ENCODE peak calls at places on chromosome 18, in eight cellular contexts. Y is GM23338, X is colonic mucosa, V is tibial artery, N is HFF-Myc, R is OCI-LY7, T is psoas muscle, E is transverse colon. F is an unnamed sample.

GRCh38 chr18:22826726-22827125 is 106.4 kb upstream of the RBBP8 start:
- DNase-seq in Y (no peak), X (no peak), V (no peak), N (no peak), R (no peak), T (no peak), E (no peak), F (no peak)

GRCh38 chr18:30712383-30712782 is 330.2 kb downstream of the DSC3 start:
- DNase-seq in Y (no peak), X (no peak), V (no peak), N (no peak), R (peak), T (no peak), E (no peak), F (no peak)

GRCh38 chr18:42045346-42045745 is 90.3 kb downstream of the PIK3C3 start:
- DNase-seq in Y (no peak), X (no peak), V (no peak), N (no peak), R (no peak), T (no peak), E (no peak), F (no peak)

GRCh38 chr18:23143059-23143831 is 8.0 kb downstream of the CABLES1 start:
- DNase-seq in Y (no peak), X (peak), V (peak), N (no peak), R (peak), T (peak), E (peak), F (peak)

GRCh38 chr18:55489742-55490055 is 98.3 kb downstream of the TCF4 start:
- DNase-seq in Y (no peak), X (no peak), V (no peak), N (peak), R (peak), T (no peak), E (no peak), F (no peak)

GRCh38 chr18:49650426-49650891 is 88.6 kb downstream of the LIPG start:
- DNase-seq in Y (no peak), X (no peak), V (no peak), N (no peak), R (no peak), T (no peak), E (no peak), F (no peak)

GRCh38 chr18:36662000-36662399 is 166.8 kb downstream of the TPGS2 start:
- DNase-seq in Y (peak), X (no peak), V (no peak), N (no peak), R (no peak), T (no peak), E (peak), F (no peak)

GRCh38 chr18:53380063-53380639 is 844.3 kb downstream of the MBD2 start:
- DNase-seq in Y (peak), X (no peak), V (no peak), N (peak), R (peak), T (no peak), E (no peak), F (no peak)

GRCh38 chr18:10951631-10952544 is 197.5 kb downstream of the PIEZO2 start:
- DNase-seq in Y (no peak), X (no peak), V (no peak), N (no peak), R (peak), T (no peak), E (no peak), F (no peak)

GRCh38 chr18:26536032-26536431 is 12.3 kb downstream of the KCTD1 start:
- DNase-seq in Y (no peak), X (no peak), V (no peak), N (no peak), R (no peak), T (no peak), E (no peak), F (no peak)

GRCh38 chr18:70827632-70828031 is 538.8 kb downstream of the SOCS6 start:
- DNase-seq in Y (no peak), X (no peak), V (no peak), N (no peak), R (no peak), T (no peak), E (no peak), F (no peak)

GRCh38 chr18:26416652-26417150 is 131.7 kb downstream of the KCTD1 start:
- DNase-seq in Y (no peak), X (no peak), V (no peak), N (no peak), R (no peak), T (no peak), E (no peak), F (no peak)

GRCh38 chr18:14086459-14087231 is 45.6 kb downstream of the ZNF519 start:
- DNase-seq in Y (peak), X (no peak), V (no peak), N (no peak), R (peak), T (no peak), E (no peak), F (no peak)

GRCh38 chr18:57837917-57838548 is 34.9 kb upstream of the ATP8B1 start:
- DNase-seq in Y (no peak), X (no peak), V (no peak), N (no peak), R (no peak), T (no peak), E (no peak), F (no peak)

GRCh38 chr18:75162467-75162866 is 46.5 kb downstream of the PTGR3 start:
- DNase-seq in Y (no peak), X (no peak), V (no peak), N (no peak), R (no peak), T (no peak), E (no peak), F (no peak)

GRCh38 chr18:45334188-45334587 is 281.1 kb upstream of the SLC14A2 start:
- DNase-seq in Y (no peak), X (no peak), V (no peak), N (no peak), R (no peak), T (no peak), E (no peak), F (no peak)

GRCh38 chr18:79927597-79928562 is 23.6 kb downstream of the SLC66A2 start:
- DNase-seq in Y (no peak), X (peak), V (peak), N (no peak), R (no peak), T (no peak), E (peak), F (peak)

GRCh38 chr18:74868461-74868860 is 270.8 kb downstream of the ZNF407 start:
- DNase-seq in Y (peak), X (no peak), V (no peak), N (no peak), R (no peak), T (no peak), E (no peak), F (no peak)

GRCh38 chr18:76496200-76496890 is 1.3 kb upstream of the ZNF516 start:
- DNase-seq in Y (peak), X (peak), V (peak), N (no peak), R (peak), T (peak), E (peak), F (peak)

GRCh38 chr18:41391616-41392610 is 563.1 kb upstream of the PIK3C3 start:
- DNase-seq in Y (peak), X (peak), V (no peak), N (no peak), R (no peak), T (peak), E (peak), F (no peak)

GRCh38 chr18:55743133-55743532 is 155.1 kb upstream of the TCF4 start:
- DNase-seq in Y (no peak), X (no peak), V (no peak), N (no peak), R (no peak), T (no peak), E (no peak), F (no peak)

GRCh38 chr18:36481935-36482334 is 184.4 kb downstream of the FHOD3 start:
- DNase-seq in Y (no peak), X (no peak), V (no peak), N (no peak), R (no peak), T (no peak), E (no peak), F (no peak)

GRCh38 chr18:47758000-47758399 is 172.5 kb downstream of the SMAD2 start:
- DNase-seq in Y (peak), X (no peak), V (no peak), N (no peak), R (peak), T (no peak), E (no peak), F (no peak)

GRCh38 chr18:39870586-39870985 is 2084.4 kb upstream of the PIK3C3 start:
- DNase-seq in Y (no peak), X (no peak), V (no peak), N (no peak), R (no peak), T (no peak), E (no peak), F (no peak)

GRCh38 chr18:79583984-79584401 is 95.6 kb upstream of the CTDP1 start:
- DNase-seq in Y (no peak), X (no peak), V (no peak), N (no peak), R (no peak), T (no peak), E (peak), F (peak)

GRCh38 chr18:50468802-50469201 is 91.1 kb upstream of the MAPK4 start:
- DNase-seq in Y (no peak), X (no peak), V (no peak), N (no peak), R (no peak), T (no peak), E (no peak), F (no peak)

GRCh38 chr18:66495844-66496243 is 108.0 kb downstream of the CDH19 start:
- DNase-seq in Y (peak), X (peak), V (no peak), N (no peak), R (peak), T (peak), E (peak), F (peak)

GRCh38 chr18:10776493-10776892 is 250.7 kb downstream of the NAPG start:
- DNase-seq in Y (no peak), X (no peak), V (no peak), N (no peak), R (no peak), T (no peak), E (no peak), F (no peak)

DNA sequence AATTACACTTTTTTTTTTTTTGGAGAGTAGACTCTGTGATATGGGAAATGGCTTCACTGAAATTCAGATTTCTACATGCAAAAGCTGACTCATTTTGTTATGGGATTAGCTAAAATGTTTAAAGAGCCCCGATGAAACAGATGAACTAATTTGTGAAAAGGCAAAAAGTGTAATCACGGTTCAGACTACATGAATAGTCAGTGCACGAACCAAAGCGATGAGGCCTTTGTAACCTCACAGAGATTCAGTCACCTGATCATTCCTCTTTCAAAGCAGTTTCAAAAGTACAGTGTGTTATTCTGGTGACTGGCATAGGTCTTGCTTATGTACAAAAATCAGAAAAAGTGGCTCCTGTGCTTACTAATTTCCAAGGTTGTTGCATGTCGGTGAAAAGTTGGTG is 44.6 kb downstream of the TGIF1 start:
- DNase-seq in Y (no peak), X (no peak), V (no peak), N (no peak), R (peak), T (no peak), E (no peak), F (no peak)
- H3K4me3 ChIP-seq in Y (no peak), X (no peak), V (no peak), N (no peak), R (peak), T (no peak), E (no peak), F (no peak)

GRCh38 chr18:24271381-24272331 is 126.0 kb downstream of the OSBPL1A start:
- DNase-seq in Y (peak), X (peak), V (peak), N (no peak), R (no peak), T (peak), E (peak), F (peak)
- TF ChIP-seq CTCF in Y (peak), X (no peak), V (peak), N (peak), R (no peak), T (peak), E (peak), F (no peak)

DNA sequence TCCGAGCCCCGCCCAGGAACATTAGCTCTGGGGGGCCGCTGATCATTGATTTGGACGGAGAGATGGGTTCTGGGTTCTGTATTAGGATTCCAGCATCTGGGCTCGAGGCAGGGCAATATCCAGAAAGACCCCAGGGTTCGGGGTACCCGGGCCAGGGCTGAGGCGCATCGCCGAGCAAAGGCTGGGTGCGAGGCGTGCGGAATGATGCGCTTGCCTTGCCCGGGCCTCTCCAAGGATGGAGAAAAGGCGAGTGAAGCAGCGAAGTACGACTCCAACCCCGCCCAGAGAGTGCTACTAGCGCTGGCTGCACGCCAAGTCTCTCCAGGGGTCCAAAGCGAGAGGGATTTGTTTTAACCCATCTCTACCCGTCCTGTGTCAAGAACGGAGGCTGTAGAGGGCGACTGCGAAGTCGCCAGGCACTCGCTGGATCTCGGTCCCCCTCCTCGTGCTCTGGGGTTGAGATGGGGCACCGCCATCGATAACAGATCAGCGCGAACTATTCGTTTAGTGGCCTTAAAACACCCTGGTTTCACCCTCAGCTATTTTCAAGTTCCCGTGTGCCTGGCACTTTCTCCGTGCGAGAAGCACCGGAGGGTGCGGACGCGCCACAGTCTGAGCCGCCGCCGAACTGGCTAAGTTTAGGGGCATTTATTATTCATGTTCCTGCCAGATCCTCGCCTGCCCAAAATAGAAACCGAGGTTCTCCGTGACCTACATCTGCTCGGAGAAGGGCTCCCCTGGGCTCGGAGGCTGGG is 1.9 kb downstream of the ADCYAP1 start:
- DNase-seq in Y (peak), X (no peak), V (no peak), N (no peak), R (no peak), T (no peak), E (no peak), F (no peak)
- H3K4me3 ChIP-seq in Y (peak), X (no peak), V (peak), N (peak), R (no peak), T (peak), E (no peak), F (no peak)

DNA sequence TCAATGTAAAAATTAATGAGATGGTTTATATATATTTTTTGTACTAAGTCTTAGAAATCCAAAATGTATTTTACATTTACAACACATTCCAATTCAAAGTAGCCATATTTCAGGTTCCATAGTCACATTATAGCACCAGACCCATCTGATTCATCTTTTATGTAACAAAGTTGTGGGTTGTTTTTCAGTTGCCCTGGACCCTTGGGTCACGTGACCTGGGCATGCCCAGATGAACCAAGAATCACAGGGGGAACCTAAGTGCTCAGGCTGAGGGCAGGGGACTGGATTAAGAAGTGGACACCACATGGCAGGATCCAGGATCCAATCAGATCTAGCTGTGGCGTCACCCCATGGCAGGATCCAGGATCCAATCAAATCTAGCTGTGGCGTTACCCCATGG is 44.9 kb upstream of the NDUFV2 start:
- DNase-seq in Y (no peak), X (no peak), V (no peak), N (no peak), R (no peak), T (no peak), E (no peak), F (no peak)
- TF ChIP-seq CTCF in Y (no peak), X (no peak), V (no peak), N (no peak), R (no peak), T (no peak), E (no peak), F (no peak)

F was measured in mucosa of descending colon.